ENCODE peak calls at places on chromosome 13, in five cellular contexts. Q is colonic mucosa; X is tibial nerve; A is Caco-2; N is activated CD4-positive, CD25-positive, alpha-beta regulatory T cell treated with anti-CD3 and anti-CD28 coated beads, Interleukin-2, amount 50 U/mL, for 72 hours. T is an unnamed sample.

GRCh38 chr13:113495494-113496251 is 5.2 kb upstream of the DCUN1D2 start:
- DNase-seq in Q (no peak), N (no peak), X (no peak), A (no peak), T (no peak)

GRCh38 chr13:28707629-28708427 is 10.9 kb downstream of the SLC46A3 start:
- DNase-seq in N (no peak), A (no peak), Q (no peak), X (no peak), T (no peak)

GRCh38 chr13:51778407-51778806 is 25.6 kb downstream of the DHRS12 start:
- DNase-seq in X (no peak), Q (no peak), N (no peak), A (no peak), T (no peak)

GRCh38 chr13:58397596-58398387 is 766.2 kb downstream of the PCDH17 start:
- DNase-seq in N (no peak), Q (no peak), A (no peak), X (no peak), T (no peak)

GRCh38 chr13:85497652-85498051 is 301.6 kb downstream of the SLITRK6 start:
- DNase-seq in X (no peak), Q (no peak), N (no peak), A (no peak), T (no peak)

GRCh38 chr13:80389073-80390038 is 48.4 kb upstream of the SPRY2 start:
- DNase-seq in X (no peak), Q (no peak), A (no peak), N (no peak), T (no peak)

GRCh38 chr13:97640236-97640635 is 206.3 kb downstream of the RAP2A start:
- DNase-seq in N (no peak), A (no peak), Q (no peak), X (no peak), T (no peak)

GRCh38 chr13:93660664-93661063 is 434.1 kb downstream of the GPC6 start:
- DNase-seq in X (no peak), N (no peak), A (no peak), Q (no peak), T (no peak)

GRCh38 chr13:32309812-32310706 is 5.1 kb downstream of the ZAR1L start:
- DNase-seq in N (no peak), Q (peak), A (no peak), X (no peak), T (no peak)

GRCh38 chr13:47474845-47475244 is 526.2 kb downstream of the SUCLA2 start:
- DNase-seq in Q (no peak), X (no peak), A (no peak), N (no peak), T (no peak)

GRCh38 chr13:22926176-22927007 is 254.4 kb upstream of the SGCG start:
- DNase-seq in A (no peak), Q (peak), X (peak), N (no peak), T (no peak)

GRCh38 chr13:26133286-26133685 is 81.5 kb upstream of the SHISA2 start:
- DNase-seq in N (no peak), Q (no peak), X (no peak), A (no peak), T (no peak)

GRCh38 chr13:60431108-60431700 is 34.2 kb downstream of the TDRD3 start:
- DNase-seq in A (no peak), N (no peak), Q (no peak), X (peak), T (no peak)

GRCh38 chr13:40384976-40385857 is 281.2 kb downstream of the FOXO1 start:
- DNase-seq in A (no peak), X (no peak), Q (no peak), N (no peak), T (no peak)

GRCh38 chr13:20716951-20717350 is 13.5 kb downstream of the IL17D start:
- DNase-seq in N (no peak), X (no peak), A (no peak), Q (no peak), T (no peak)

GRCh38 chr13:45276887-45277286 is 64.1 kb downstream of the TPT1 start:
- DNase-seq in X (no peak), Q (no peak), N (no peak), A (no peak), T (no peak)

GRCh38 chr13:105774739-105775460 is 760.6 kb downstream of the EFNB2 start:
- DNase-seq in Q (no peak), N (no peak), A (peak), X (no peak), T (no peak)

GRCh38 chr13:51945149-51945548 is 66.1 kb downstream of the ATP7B start:
- DNase-seq in N (no peak), Q (no peak), X (no peak), A (peak), T (no peak)

GRCh38 chr13:59931621-59932020 is 232.1 kb downstream of the DIAPH3 start:
- DNase-seq in A (no peak), Q (no peak), N (no peak), X (no peak), T (no peak)

GRCh38 chr13:79581870-79582315 is 100.9 kb downstream of the NDFIP2 start:
- DNase-seq in N (no peak), A (no peak), X (no peak), Q (no peak), T (peak)

GRCh38 chr13:21079206-21079605 is 17.8 kb upstream of the LATS2 start:
- DNase-seq in Q (no peak), A (no peak), X (no peak), N (no peak), T (no peak)

GRCh38 chr13:48232420-48233096 is 448 bp upstream of the ITM2B start:
- DNase-seq in A (peak), X (no peak), N (no peak), Q (peak), T (no peak)

GRCh38 chr13:63198076-63198475 is 1782.4 kb upstream of the PCDH20 start:
- DNase-seq in X (no peak), Q (no peak), A (no peak), N (no peak), T (no peak)

GRCh38 chr13:105972811-105973590 is 562.5 kb downstream of the EFNB2 start:
- DNase-seq in A (no peak), Q (no peak), N (no peak), X (no peak), T (no peak)

GRCh38 chr13:112814905-112815585 is 125.2 kb downstream of the ATP11A start:
- DNase-seq in X (no peak), N (no peak), A (no peak), Q (no peak), T (peak)

GRCh38 chr13:110216006-110216402 is 91.0 kb downstream of the COL4A1 start:
- DNase-seq in N (no peak), A (no peak), X (no peak), Q (no peak), T (no peak)

GRCh38 chr13:36919206-36919832 is 719 bp downstream of the SMAD9 start:
- DNase-seq in Q (peak), A (no peak), N (no peak), X (peak), T (peak)

GRCh38 chr13:112065521-112065866 is 1.5 kb upstream of the SOX1 start:
- DNase-seq in A (no peak), N (no peak), X (no peak), Q (no peak), T (no peak)

GRCh38 chr13:110625771-110626321 is 10.5 kb downstream of the NAXD start:
- DNase-seq in N (no peak), Q (peak), A (no peak), X (no peak), T (no peak)

GRCh38 chr13:50678464-50679162 is 164.9 kb downstream of the DLEU7 start:
- DNase-seq in Q (no peak), N (no peak), X (no peak), A (no peak), T (no peak)

GRCh38 chr13:107209811-107210210 is 641.9 kb upstream of the ARGLU1 start:
- DNase-seq in X (no peak), N (no peak), Q (no peak), A (no peak), T (no peak)

GRCh38 chr13:30453727-30454126 is 12.0 kb downstream of the HMGB1 start:
- DNase-seq in A (no peak), Q (no peak), X (no peak), N (no peak), T (no peak)

GRCh38 chr13:91792054-91792453 is 393.6 kb downstream of the GPC5 start:
- DNase-seq in Q (no peak), A (no peak), N (no peak), X (no peak), T (no peak)

GRCh38 chr13:79423801-79424642 is 18.0 kb upstream of the RBM26 start:
- DNase-seq in A (no peak), X (no peak), Q (no peak), N (no peak), T (no peak)

GRCh38 chr13:28630864-28631263 is 28.1 kb upstream of the POMP start:
- DNase-seq in A (no peak), X (no peak), N (no peak), Q (no peak), T (no peak)

GRCh38 chr13:36709136-36709895 is 35.5 kb downstream of the SERTM1 start:
- DNase-seq in X (no peak), N (no peak), Q (no peak), A (no peak), T (no peak)